ENCODE peak calls at places on chromosomes 13 and 19, in six cellular contexts. One of them, this sample, is unnamed.
A peak's percentile ranks its signal among the peaks of the same experiment; 100 is the strongest.

GRCh38 chr19:409515-410242 is 732 bp upstream of the C2CD4C start:
- DNase-seq in endothelial cell of umbilical vein: no peak
- DNase-seq in A549: no peak
- DNase-seq in GM12878: no peak
- DNase-seq in K562: no peak
- DNase-seq in HepG2: no peak
- DNase-seq in this sample: peak; percentile 26

GRCh38 chr13:49935171-49936084 is 712 bp downstream of the SPRYD7 start:
- DNase-seq in endothelial cell of umbilical vein: peak; percentile 57
- DNase-seq in A549: peak; percentile 82
- DNase-seq in GM12878: no peak
- DNase-seq in K562: peak; percentile 76
- DNase-seq in HepG2: peak; percentile 17
- DNase-seq in this sample: peak; percentile 74

GRCh38 chr19:17324357-17325114 is 10.1 kb downstream of the ANO8 start:
- DNase-seq in endothelial cell of umbilical vein: no peak
- DNase-seq in A549: no peak
- DNase-seq in GM12878: no peak
- DNase-seq in K562: no peak
- DNase-seq in HepG2: no peak
- DNase-seq in this sample: no peak

GRCh38 chr19:30678168-30678567 is 306.0 kb downstream of the ZNF536 start:
- DNase-seq in endothelial cell of umbilical vein: no peak
- DNase-seq in A549: no peak
- DNase-seq in GM12878: no peak
- DNase-seq in K562: no peak
- DNase-seq in HepG2: no peak
- DNase-seq in this sample: no peak

GRCh38 chr13:30818323-30818960 is 83.1 kb downstream of the ALOX5AP start:
- DNase-seq in endothelial cell of umbilical vein: no peak
- DNase-seq in A549: no peak
- DNase-seq in GM12878: no peak
- DNase-seq in K562: no peak
- DNase-seq in HepG2: no peak
- DNase-seq in this sample: no peak

GRCh38 chr13:113995051-113995601 is 21.2 kb upstream of the C13orf46 start:
- DNase-seq in endothelial cell of umbilical vein: no peak
- DNase-seq in A549: no peak
- DNase-seq in GM12878: no peak
- DNase-seq in K562: no peak
- DNase-seq in HepG2: no peak
- DNase-seq in this sample: no peak

GRCh38 chr19:7188682-7189629 is 105.3 kb downstream of the INSR start:
- DNase-seq in endothelial cell of umbilical vein: peak; percentile 96
- DNase-seq in A549: no peak
- DNase-seq in GM12878: no peak
- DNase-seq in K562: no peak
- DNase-seq in HepG2: peak; percentile 84
- DNase-seq in this sample: peak; percentile 34

GRCh38 chr19:40210919-40211318 is 7.3 kb downstream of the TTC9B start:
- DNase-seq in endothelial cell of umbilical vein: no peak
- DNase-seq in A549: no peak
- DNase-seq in GM12878: no peak
- DNase-seq in K562: no peak
- DNase-seq in HepG2: no peak
- DNase-seq in this sample: no peak

GRCh38 chr19:53091855-53092254 is 11.4 kb downstream of the ZNF160 start:
- DNase-seq in endothelial cell of umbilical vein: no peak
- DNase-seq in A549: no peak
- DNase-seq in GM12878: no peak
- DNase-seq in K562: no peak
- DNase-seq in HepG2: no peak
- DNase-seq in this sample: no peak

GRCh38 chr13:77544365-77544764 is 8.9 kb downstream of the SCEL start:
- DNase-seq in endothelial cell of umbilical vein: peak; percentile 71
- DNase-seq in A549: no peak
- DNase-seq in GM12878: no peak
- DNase-seq in K562: no peak
- DNase-seq in HepG2: no peak
- DNase-seq in this sample: no peak

GRCh38 chr19:8794823-8795222 is 37.3 kb downstream of the ZNF558 start:
- DNase-seq in endothelial cell of umbilical vein: no peak
- DNase-seq in A549: no peak
- DNase-seq in GM12878: no peak
- DNase-seq in K562: no peak
- DNase-seq in HepG2: no peak
- DNase-seq in this sample: no peak

GRCh38 chr13:103466761-103467160 is 400.5 kb upstream of the SLC10A2 start:
- DNase-seq in endothelial cell of umbilical vein: no peak
- DNase-seq in A549: peak; percentile 10
- DNase-seq in GM12878: no peak
- DNase-seq in K562: peak; percentile 2
- DNase-seq in HepG2: no peak
- DNase-seq in this sample: no peak

GRCh38 chr13:43356566-43356965 is 333.2 kb downstream of the DNAJC15 start:
- DNase-seq in endothelial cell of umbilical vein: no peak
- DNase-seq in A549: no peak
- DNase-seq in GM12878: no peak
- DNase-seq in K562: no peak
- DNase-seq in HepG2: no peak
- DNase-seq in this sample: peak; percentile 53

GRCh38 chr19:49161987-49162386 is 4.4 kb downstream of the TRPM4 start:
- DNase-seq in endothelial cell of umbilical vein: peak; percentile 77
- DNase-seq in A549: no peak
- DNase-seq in GM12878: no peak
- DNase-seq in K562: peak; percentile 52
- DNase-seq in HepG2: no peak
- DNase-seq in this sample: no peak

GRCh38 chr13:103640617-103641016 is 574.4 kb upstream of the SLC10A2 start:
- DNase-seq in endothelial cell of umbilical vein: no peak
- DNase-seq in A549: no peak
- DNase-seq in GM12878: no peak
- DNase-seq in K562: no peak
- DNase-seq in HepG2: no peak
- DNase-seq in this sample: no peak

GRCh38 chr19:30349131-30349730 is 23.0 kb upstream of the ZNF536 start:
- DNase-seq in endothelial cell of umbilical vein: no peak
- DNase-seq in A549: no peak
- DNase-seq in GM12878: no peak
- DNase-seq in K562: no peak
- DNase-seq in HepG2: no peak
- DNase-seq in this sample: no peak

GRCh38 chr19:18153555-18154134 is 682 bp downstream of the PIK3R2 start:
- DNase-seq in endothelial cell of umbilical vein: no peak
- DNase-seq in A549: no peak
- DNase-seq in GM12878: no peak
- DNase-seq in K562: no peak
- DNase-seq in HepG2: no peak
- DNase-seq in this sample: peak; percentile 28

GRCh38 chr13:48505597-48506091 is 27.2 kb downstream of the RCBTB2 start:
- DNase-seq in endothelial cell of umbilical vein: no peak
- DNase-seq in A549: no peak
- DNase-seq in GM12878: peak; percentile 93
- DNase-seq in K562: no peak
- DNase-seq in HepG2: no peak
- DNase-seq in this sample: peak; percentile 81

GRCh38 chr13:110499621-110500281 is 61.8 kb downstream of the RAB20 start:
- DNase-seq in endothelial cell of umbilical vein: no peak
- DNase-seq in A549: peak; percentile 31
- DNase-seq in GM12878: no peak
- DNase-seq in K562: no peak
- DNase-seq in HepG2: no peak
- DNase-seq in this sample: no peak

GRCh38 chr19:48780684-48781391 is 25.5 kb downstream of the FGF21 start:
- DNase-seq in endothelial cell of umbilical vein: peak; percentile 43
- DNase-seq in A549: peak; percentile 62
- DNase-seq in GM12878: peak; percentile 54
- DNase-seq in K562: peak; percentile 86
- DNase-seq in HepG2: peak; percentile 88
- DNase-seq in this sample: peak; percentile 59

GRCh38 chr13:106612688-106613087 is 44.8 kb upstream of the ARGLU1 start:
- DNase-seq in endothelial cell of umbilical vein: no peak
- DNase-seq in A549: no peak
- DNase-seq in GM12878: no peak
- DNase-seq in K562: no peak
- DNase-seq in HepG2: no peak
- DNase-seq in this sample: peak; percentile 11

GRCh38 chr19:30671622-30672051 is 299.5 kb downstream of the ZNF536 start:
- DNase-seq in endothelial cell of umbilical vein: no peak
- DNase-seq in A549: no peak
- DNase-seq in GM12878: no peak
- DNase-seq in K562: no peak
- DNase-seq in HepG2: no peak
- DNase-seq in this sample: no peak

GRCh38 chr19:41226053-41226873 is 7.2 kb downstream of the AXL start:
- DNase-seq in endothelial cell of umbilical vein: peak; percentile 59
- DNase-seq in A549: peak; percentile 95
- DNase-seq in GM12878: no peak
- DNase-seq in K562: peak; percentile 76
- DNase-seq in HepG2: peak; percentile 68
- DNase-seq in this sample: peak; percentile 81

GRCh38 chr13:98507060-98507797 is 69.7 kb downstream of the STK24 start:
- DNase-seq in endothelial cell of umbilical vein: peak; percentile 97
- DNase-seq in A549: peak; percentile 32
- DNase-seq in GM12878: no peak
- DNase-seq in K562: peak; percentile 69
- DNase-seq in HepG2: peak; percentile 48
- DNase-seq in this sample: no peak

GRCh38 chr19:41804327-41804726 is 7.9 kb downstream of the CEACAM3 start:
- DNase-seq in endothelial cell of umbilical vein: no peak
- DNase-seq in A549: no peak
- DNase-seq in GM12878: no peak
- DNase-seq in K562: no peak
- DNase-seq in HepG2: no peak
- DNase-seq in this sample: no peak

GRCh38 chr13:50969691-50970090 is 60.1 kb downstream of the RNASEH2B start:
- DNase-seq in endothelial cell of umbilical vein: no peak
- DNase-seq in A549: peak; percentile 14
- DNase-seq in GM12878: no peak
- DNase-seq in K562: no peak
- DNase-seq in HepG2: peak; percentile 11
- DNase-seq in this sample: no peak

GRCh38 chr13:29402168-29402621 is 193.3 kb downstream of the SLC7A1 start:
- DNase-seq in endothelial cell of umbilical vein: no peak
- DNase-seq in A549: no peak
- DNase-seq in GM12878: no peak
- DNase-seq in K562: peak; percentile 20
- DNase-seq in HepG2: no peak
- DNase-seq in this sample: no peak

DNA sequence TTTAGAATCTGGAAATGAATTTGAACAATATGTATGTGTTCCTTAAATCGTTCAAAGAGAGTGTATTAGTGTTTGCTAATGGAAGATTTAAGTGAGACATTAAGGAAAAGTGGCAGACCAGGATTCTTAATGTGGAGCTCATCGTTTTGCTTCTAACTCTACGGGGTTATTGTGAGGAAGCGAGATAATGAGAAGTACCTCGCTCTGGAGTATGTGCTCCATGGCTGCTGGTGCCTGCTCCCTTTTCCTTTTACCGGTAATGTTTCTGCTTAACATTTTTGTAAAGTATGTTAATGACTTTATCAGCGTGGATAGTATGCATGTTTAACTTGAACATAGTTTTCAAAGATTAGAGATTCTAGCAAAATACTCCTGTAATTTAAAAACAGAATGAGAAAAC is 13.7 kb downstream of the KLF5 start:
- DNase-seq in endothelial cell of umbilical vein: no peak
- DNase-seq in A549: no peak
- DNase-seq in GM12878: no peak
- DNase-seq in K562: no peak
- DNase-seq in HepG2: no peak
- DNase-seq in this sample: no peak
- TF ChIP-seq MYC in endothelial cell of umbilical vein: no peak
- TF ChIP-seq MYC in A549: no peak
- TF ChIP-seq MYC in GM12878: no peak
- TF ChIP-seq MYC in K562: no peak
- TF ChIP-seq MYC in HepG2: no peak
- TF ChIP-seq MYC in this sample: no peak

GRCh38 chr13:78689011-78689410 is 30.1 kb upstream of the OBI1 start:
- DNase-seq in endothelial cell of umbilical vein: peak; percentile 18
- DNase-seq in A549: no peak
- DNase-seq in GM12878: no peak
- DNase-seq in K562: no peak
- DNase-seq in HepG2: peak; percentile 12
- DNase-seq in this sample: no peak
- TF ChIP-seq CTCF in endothelial cell of umbilical vein: no peak
- TF ChIP-seq CTCF in A549: no peak
- TF ChIP-seq CTCF in GM12878: no peak
- TF ChIP-seq CTCF in K562: no peak
- TF ChIP-seq CTCF in HepG2: peak; percentile 53
- TF ChIP-seq CTCF in this sample: no peak

GRCh38 chr19:46368116-46368515 is 21.2 kb downstream of the PPP5C start:
- DNase-seq in endothelial cell of umbilical vein: no peak
- DNase-seq in A549: no peak
- DNase-seq in GM12878: no peak
- DNase-seq in K562: no peak
- DNase-seq in HepG2: no peak
- DNase-seq in this sample: no peak

GRCh38 chr19:46369817-46370216 is 22.9 kb downstream of the PPP5C start:
- DNase-seq in endothelial cell of umbilical vein: no peak
- DNase-seq in A549: no peak
- DNase-seq in GM12878: no peak
- DNase-seq in K562: no peak
- DNase-seq in HepG2: no peak
- DNase-seq in this sample: no peak

GRCh38 chr19:46372901-46373572 is 26.1 kb downstream of the PPP5C start:
- DNase-seq in endothelial cell of umbilical vein: peak; percentile 30
- DNase-seq in A549: peak; percentile 84
- DNase-seq in GM12878: no peak
- DNase-seq in K562: no peak
- DNase-seq in HepG2: no peak
- DNase-seq in this sample: peak; percentile 42

GRCh38 chr19:46373573-46374359 is 26.9 kb downstream of the PPP5C start:
- DNase-seq in endothelial cell of umbilical vein: peak; percentile 81
- DNase-seq in A549: peak; percentile 93
- DNase-seq in GM12878: no peak
- DNase-seq in K562: no peak
- DNase-seq in HepG2: no peak
- DNase-seq in this sample: no peak

GRCh38 chr19:46371371-46371901 is 24.5 kb downstream of the PPP5C start:
- DNase-seq in endothelial cell of umbilical vein: peak; percentile 52
- DNase-seq in A549: no peak
- DNase-seq in GM12878: no peak
- DNase-seq in K562: no peak
- DNase-seq in HepG2: no peak
- DNase-seq in this sample: no peak
- TF ChIP-seq MAX in endothelial cell of umbilical vein: no peak
- TF ChIP-seq MAX in A549: no peak
- TF ChIP-seq MAX in GM12878: no peak
- TF ChIP-seq MAX in K562: no peak
- TF ChIP-seq MAX in HepG2: no peak
- TF ChIP-seq MAX in this sample: no peak

DNA sequence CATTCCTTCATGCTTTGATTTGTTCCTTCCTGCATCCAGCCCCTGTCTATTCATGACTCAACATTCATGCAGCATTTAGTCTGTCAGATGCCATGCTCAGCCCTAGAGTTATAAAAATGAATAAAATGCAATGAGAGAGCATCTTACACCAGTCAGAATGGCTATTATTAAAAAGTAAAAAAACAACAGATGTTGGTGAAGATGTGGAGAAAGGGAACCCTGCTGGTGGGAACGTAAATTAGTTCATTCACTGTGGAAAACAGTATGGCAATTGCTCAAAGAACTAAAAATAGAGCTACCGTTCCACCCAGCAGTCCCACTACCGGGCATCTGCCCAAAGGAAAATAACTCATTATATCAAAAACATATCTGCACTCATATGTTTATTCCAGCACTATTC is 70.0 kb upstream of the GTF3A start:
- DNase-seq in endothelial cell of umbilical vein: no peak
- DNase-seq in A549: no peak
- DNase-seq in GM12878: no peak
- DNase-seq in K562: no peak
- DNase-seq in HepG2: no peak
- DNase-seq in this sample: no peak
- TF ChIP-seq MYC in endothelial cell of umbilical vein: no peak
- TF ChIP-seq MYC in A549: no peak
- TF ChIP-seq MYC in GM12878: no peak
- TF ChIP-seq MYC in K562: no peak
- TF ChIP-seq MYC in HepG2: no peak
- TF ChIP-seq MYC in this sample: no peak